ENCODE peak calls at places on chromosomes 2 and 18, in four cellular contexts. Z is SHP77 treated with DMSO at 0.1 percent for 48 hours, F is AG09309, Q is HFF-Myc. H is an unnamed sample.

GRCh38 chr2:20514596-20515269 is 67.9 kb downstream of the RHOB start:
- DNase-seq in Z (no peak), F (peak; percentile 88), Q (peak; percentile 70), H (peak; percentile 91)

GRCh38 chr18:8991131-8991530 is 111.4 kb upstream of the NDUFV2 start:
- DNase-seq in Z (no peak), F (no peak), Q (no peak), H (no peak)

GRCh38 chr2:120820263-120820884 is 84.7 kb downstream of the GLI2 start:
- DNase-seq in Z (no peak), F (no peak), Q (peak; percentile 39), H (no peak)

GRCh38 chr2:232464534-232464865 is 8.5 kb downstream of the ALPI start:
- DNase-seq in Z (no peak), F (no peak), Q (no peak), H (no peak)

GRCh38 chr2:150234787-150235512 is 252.5 kb downstream of the RND3 start:
- DNase-seq in Z (no peak), F (peak; percentile 88), Q (peak; percentile 92), H (no peak)

GRCh38 chr2:16181062-16181740 is 240.9 kb downstream of the MYCN start:
- DNase-seq in Z (no peak), F (no peak), Q (no peak), H (no peak)

GRCh38 chr2:194745532-194746146 is 911.4 kb upstream of the SLC39A10 start:
- DNase-seq in Z (no peak), F (no peak), Q (no peak), H (no peak)

GRCh38 chr2:118994172-118994700 is 52.2 kb downstream of the MARCO start:
- DNase-seq in Z (no peak), F (no peak), Q (no peak), H (no peak)

GRCh38 chr2:205763708-205764501 is 81.6 kb downstream of the NRP2 start:
- DNase-seq in Z (no peak), F (peak; percentile 73), Q (peak; percentile 42), H (peak; percentile 80)

GRCh38 chr2:6945087-6945813 is 28.0 kb downstream of the RNF144A start:
- DNase-seq in Z (no peak), F (no peak), Q (no peak), H (no peak)

GRCh38 chr2:234258562-234259141 is 208.2 kb downstream of the SPP2 start:
- DNase-seq in Z (no peak), F (no peak), Q (no peak), H (no peak)

GRCh38 chr2:145845207-145845894 is 1325.4 kb upstream of the ZEB2 start:
- DNase-seq in Z (peak; percentile 67), F (no peak), Q (no peak), H (no peak)

GRCh38 chr2:237097911-237098702 is 12.4 kb downstream of the COPS8 start:
- DNase-seq in Z (no peak), F (peak; percentile 78), Q (peak; percentile 65), H (no peak)

GRCh38 chr2:80293026-80293425 is 11.5 kb downstream of the LRRTM1 start:
- DNase-seq in Z (no peak), F (no peak), Q (no peak), H (no peak)

GRCh38 chr2:109238580-109238979 is 109.6 kb downstream of the SH3RF3 start:
- DNase-seq in Z (no peak), F (peak; percentile 83), Q (no peak), H (no peak)

GRCh38 chr2:104861295-104862060 is 7.6 kb downstream of the POU3F3 start:
- DNase-seq in Z (no peak), F (no peak), Q (no peak), H (no peak)

GRCh38 chr2:71601136-71602114 is 148.1 kb downstream of the DYSF start:
- DNase-seq in Z (no peak), F (no peak), Q (no peak), H (no peak)

GRCh38 chr18:9617006-9617542 is 2.7 kb upstream of the PPP4R1 start:
- DNase-seq in Z (no peak), F (no peak), Q (no peak), H (no peak)